ENCODE peak calls at places on chromosomes 7 and 10, in four cellular contexts. X is AG09309, L is adrenal gland, V is epithelial cell of esophagus. J is an unnamed sample.

GRCh38 chr7:128410092-128410665 is 397 bp upstream of the IMPDH1 start:
- DNase-seq in L (no peak), V (peak), X (peak), J (peak)

GRCh38 chr7:80218723-80219122 is 84.1 kb downstream of the GNAI1 start:
- DNase-seq in X (peak), L (peak), V (peak), J (no peak)

GRCh38 chr10:72622271-72622670 is 3.6 kb downstream of the MICU1 start:
- DNase-seq in L (no peak), X (no peak), V (no peak), J (no peak)

GRCh38 chr10:126147866-126148578 is 240.3 kb downstream of the ADAM12 start:
- DNase-seq in V (peak), L (no peak), X (peak), J (no peak)

GRCh38 chr7:43385856-43386255 is 197.1 kb upstream of the STK17A start:
- DNase-seq in L (no peak), X (no peak), V (peak), J (no peak)

GRCh38 chr7:8982338-8982994 is 549.1 kb downstream of the NXPH1 start:
- DNase-seq in X (no peak), V (no peak), L (no peak), J (no peak)

GRCh38 chr10:132231656-132232552 is 45.2 kb downstream of the DPYSL4 start:
- DNase-seq in X (no peak), L (no peak), V (no peak), J (no peak)

GRCh38 chr7:27999829-28000228 is 180.8 kb downstream of the JAZF1 start:
- DNase-seq in V (peak), L (no peak), X (no peak), J (no peak)

GRCh38 chr10:112783653-112784426 is 166.2 kb upstream of the TCF7L2 start:
- DNase-seq in L (peak), V (peak), X (no peak), J (no peak)

GRCh38 chr10:123581656-123582055 is 84.5 kb upstream of the GPR26 start:
- DNase-seq in X (no peak), L (no peak), V (no peak), J (no peak)

GRCh38 chr10:87865201-87866025 is 2.0 kb downstream of the PTEN start:
- DNase-seq in L (no peak), X (no peak), V (no peak), J (no peak)

GRCh38 chr7:123770378-123770777 is 21.6 kb upstream of the WASL start:
- DNase-seq in V (peak), X (peak), L (no peak), J (no peak)

GRCh38 chr7:33457041-33457440 is 327.7 kb downstream of the BBS9 start:
- DNase-seq in X (no peak), V (no peak), L (no peak), J (no peak)

GRCh38 chr10:59903871-59904270 is 2.5 kb downstream of the CCDC6 start:
- DNase-seq in V (no peak), X (peak), L (no peak), J (no peak)

GRCh38 chr10:119161680-119162079 is 3.8 kb downstream of the SFXN4 start:
- DNase-seq in L (peak), X (no peak), V (peak), J (no peak)

GRCh38 chr7:100711369-100711768 is 5.4 kb downstream of the POP7 start:
- DNase-seq in L (no peak), X (no peak), V (no peak), J (no peak)

GRCh38 chr10:70330671-70331070 is 46.9 kb upstream of the NPFFR1 start:
- DNase-seq in L (no peak), V (no peak), X (no peak), J (no peak)

GRCh38 chr10:59880976-59881510 is 25.3 kb downstream of the CCDC6 start:
- DNase-seq in X (no peak), V (peak), L (no peak), J (no peak)

GRCh38 chr7:43560742-43561330 is 22.1 kb upstream of the STK17A start:
- DNase-seq in V (no peak), X (no peak), L (no peak), J (no peak)

GRCh38 chr10:30413996-30414576 is 19.9 kb upstream of the MAP3K8 start:
- DNase-seq in V (peak), L (peak), X (peak), J (peak)

GRCh38 chr7:99579956-99580777 is 17.9 kb upstream of the TMEM225B start:
- DNase-seq in X (no peak), L (peak), V (peak), J (no peak)

GRCh38 chr10:86594535-86594934 is 59.8 kb upstream of the OPN4 start:
- DNase-seq in V (peak), L (no peak), X (no peak), J (no peak)

GRCh38 chr7:156036153-156036552 is 223.9 kb upstream of the SHH start:
- DNase-seq in L (no peak), V (no peak), X (no peak), J (no peak)

GRCh38 chr7:121410829-121411596 is 14.9 kb upstream of the FAM3C start:
- DNase-seq in L (no peak), V (no peak), X (no peak), J (no peak)

GRCh38 chr10:132360766-132361447 is 28.9 kb downstream of the LRRC27 start:
- DNase-seq in X (no peak), L (peak), V (no peak), J (no peak)

GRCh38 chr7:47663841-47664240 is 81.9 kb upstream of the TNS3 start:
- DNase-seq in V (no peak), X (no peak), L (no peak), J (no peak)

GRCh38 chr7:42237162-42237821 is at the start of gene GLI3:
- DNase-seq in L (peak), X (peak), V (peak), J (peak)

DNA sequence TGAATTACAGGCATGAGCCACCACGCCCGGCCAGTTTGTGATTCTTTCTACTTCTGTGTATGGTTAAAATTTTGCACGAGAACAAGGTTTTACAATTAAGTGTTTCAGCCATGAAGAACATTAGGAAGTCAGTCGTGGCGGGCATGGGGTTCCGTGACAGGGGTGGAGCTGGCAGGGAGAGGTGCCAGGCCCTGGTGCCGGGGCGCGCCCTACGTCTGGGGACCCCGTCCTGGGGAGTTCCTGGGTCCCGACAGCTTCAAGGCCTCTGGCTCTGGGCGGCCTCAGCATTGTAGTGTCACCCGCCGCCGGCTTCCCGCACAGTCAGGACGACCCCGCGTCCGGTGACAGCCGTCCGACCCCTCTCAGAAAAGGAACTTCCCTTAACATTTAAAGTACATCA is 23.0 kb upstream of the MKI67 start:
- DNase-seq in L (no peak), X (no peak), V (no peak), J (no peak)
- H3K4me3 ChIP-seq in L (no peak), X (no peak), V (no peak), J (peak)

DNA sequence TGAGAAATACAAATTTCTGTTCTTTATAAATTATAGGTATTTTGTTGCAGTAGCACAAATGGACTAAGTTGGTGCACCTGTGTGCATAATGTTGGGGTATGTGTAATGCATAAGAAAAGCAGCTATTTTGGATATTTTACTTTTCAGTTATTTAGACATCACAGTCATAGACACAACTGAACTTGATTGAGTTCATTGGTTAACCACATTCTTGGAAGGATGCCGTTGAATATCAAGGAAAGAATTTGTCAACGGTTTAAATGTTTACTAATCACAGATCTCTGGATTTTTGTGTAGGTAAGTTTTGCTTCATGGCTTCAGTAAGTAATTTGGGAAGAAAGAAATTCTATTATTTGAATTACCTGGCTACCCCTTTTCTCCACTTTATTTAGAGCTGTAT is 4.1 kb downstream of the OTUD1 start:
- DNase-seq in L (no peak), V (no peak), X (no peak), J (no peak)
- H3K4me3 ChIP-seq in L (no peak), V (peak), X (no peak), J (no peak)

DNA sequence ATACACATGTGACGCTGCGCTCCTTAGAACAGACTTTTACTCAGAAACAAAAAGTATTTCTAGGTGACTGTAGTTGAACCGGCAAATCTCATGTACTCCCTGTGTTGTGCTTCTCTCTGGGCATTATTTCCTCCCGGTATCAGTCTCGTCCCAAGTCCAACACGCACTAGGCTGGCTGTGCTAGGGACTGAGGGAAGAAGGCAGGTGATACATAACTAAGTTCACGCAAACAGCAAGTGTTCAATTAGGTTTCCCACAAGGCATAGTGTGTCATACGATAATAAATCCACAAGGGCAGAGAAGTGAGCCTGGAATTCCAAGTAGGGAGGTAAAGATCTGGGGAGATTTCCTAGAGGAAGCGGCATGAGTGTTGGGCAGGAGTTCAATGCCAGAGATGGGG is 20.4 kb downstream of the FAM53B start:
- DNase-seq in X (no peak), L (no peak), V (no peak), J (no peak)
- H3K4me3 ChIP-seq in X (no peak), L (no peak), V (no peak), J (no peak)

DNA sequence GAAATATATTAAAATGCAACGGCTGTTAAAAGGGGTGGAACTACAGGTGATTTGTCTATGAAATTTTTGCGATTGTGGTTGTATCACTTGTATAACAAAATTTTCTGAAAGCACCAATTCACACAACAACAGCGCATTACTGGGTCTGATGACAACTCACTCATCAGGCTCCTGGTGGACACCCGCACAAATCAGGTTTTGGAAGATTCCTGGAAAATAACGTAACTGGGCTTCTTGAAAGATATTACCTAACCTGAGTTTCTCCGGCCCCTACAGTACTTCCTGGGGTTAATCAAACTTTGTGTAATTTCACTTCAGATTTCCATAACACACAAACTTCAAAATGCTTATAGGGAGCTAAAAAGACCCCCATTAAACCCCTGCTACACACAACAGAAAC is 7.6 kb downstream of the SNX8 start:
- DNase-seq in X (no peak), L (no peak), V (peak), J (no peak)
- H3K4me3 ChIP-seq in X (no peak), L (no peak), V (no peak), J (no peak)

DNA sequence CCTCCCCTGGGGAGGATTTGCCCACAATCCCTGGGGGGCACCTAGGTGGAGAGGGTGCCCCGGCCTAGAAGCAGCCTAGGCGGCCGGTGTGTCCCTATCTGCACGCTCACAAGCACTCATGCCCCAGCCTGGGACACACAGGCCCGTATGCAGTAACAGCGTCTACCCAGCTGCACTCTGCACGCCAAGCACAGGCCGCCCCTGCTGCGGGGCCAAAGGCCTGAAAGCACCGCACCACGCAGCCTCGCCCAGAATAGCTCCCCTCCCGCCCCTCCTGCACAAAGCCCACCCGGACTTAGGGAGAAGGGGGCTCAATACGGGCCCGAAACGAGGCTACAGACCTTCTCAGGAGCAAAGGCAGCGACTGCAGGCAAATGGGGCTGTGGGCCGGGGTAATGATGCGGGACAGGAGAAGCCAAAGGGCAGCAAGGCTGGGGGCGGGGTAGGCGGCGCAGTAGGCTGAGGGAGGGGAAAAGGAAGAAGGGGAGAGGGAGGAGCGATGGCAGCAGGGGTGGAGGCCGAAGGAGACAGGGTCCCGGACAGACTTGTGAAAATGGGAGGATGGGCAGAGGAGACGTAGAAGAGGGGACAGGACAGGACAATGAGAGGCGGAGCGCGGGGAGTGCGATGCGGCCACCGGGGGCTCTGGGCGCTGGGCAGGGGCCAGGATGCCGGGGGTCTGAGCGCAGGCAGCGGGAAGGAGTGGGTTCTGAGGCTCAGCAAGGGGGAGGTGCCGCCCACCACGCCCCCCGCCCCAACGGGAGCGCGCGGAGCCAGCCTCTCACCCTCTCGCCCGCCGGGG is 544 bp downstream of the GPRIN2 start:
- DNase-seq in X (no peak), L (peak), V (no peak), J (no peak)
- H3K4me3 ChIP-seq in X (no peak), L (no peak), V (peak), J (no peak)